ENCODE peak calls at places on chromosomes 5 and 9, in six cellular contexts. W, C, B, T, N and E are unnamed samples.
A peak's percentile ranks its signal among the peaks of the same experiment; 100 is the strongest.

GRCh38 chr9:6616976-6617375 is 28.6 kb downstream of the GLDC start:
- DNase-seq in W (no peak), C (no peak), B (no peak), T (no peak), N (no peak), E (no peak)

GRCh38 chr9:127875306-127875966 is 2.0 kb downstream of the AK1 start:
- DNase-seq in W (no peak), C (no peak), B (peak; percentile 62), T (peak; percentile 24), N (no peak), E (no peak)

GRCh38 chr5:9498541-9499497 is 47.1 kb downstream of the SEMA5A start:
- DNase-seq in W (no peak), C (no peak), B (no peak), T (peak; percentile 17), N (no peak), E (no peak)

GRCh38 chr5:73797142-73797530 is 171.1 kb downstream of the ARHGEF28 start:
- DNase-seq in W (no peak), C (no peak), B (no peak), T (peak; percentile 12), N (no peak), E (no peak)

GRCh38 chr5:58620336-58620735 is 37.5 kb downstream of the RAB3C start:
- DNase-seq in W (no peak), C (no peak), B (no peak), T (no peak), N (no peak), E (no peak)

GRCh38 chr9:134617246-134617645 is 24.4 kb upstream of the COL5A1 start:
- DNase-seq in W (no peak), C (no peak), B (peak; percentile 21), T (no peak), N (no peak), E (no peak)

GRCh38 chr9:88651682-88652633 is 117.0 kb downstream of the NXNL2 start:
- DNase-seq in W (no peak), C (peak; percentile 67), B (no peak), T (peak; percentile 98), N (peak; percentile 68), E (peak; percentile 93)

GRCh38 chr5:172699999-172700685 is 59.1 kb downstream of the NEURL1B start:
- DNase-seq in W (no peak), C (no peak), B (peak; percentile 55), T (no peak), N (no peak), E (no peak)

GRCh38 chr5:178287791-178288105 is 55.1 kb upstream of the PHYKPL start:
- DNase-seq in W (no peak), C (no peak), B (peak; percentile 67), T (no peak), N (peak; percentile 76), E (no peak)

GRCh38 chr9:36288057-36288456 is 29.8 kb upstream of the GNE start:
- DNase-seq in W (no peak), C (no peak), B (no peak), T (no peak), N (no peak), E (no peak)

GRCh38 chr9:16013366-16013765 is 460.5 kb downstream of the CCDC171 start:
- DNase-seq in W (no peak), C (no peak), B (no peak), T (no peak), N (no peak), E (no peak)

GRCh38 chr5:151248651-151249050 is 4.3 kb upstream of the GM2A start:
- DNase-seq in W (no peak), C (no peak), B (no peak), T (no peak), N (no peak), E (no peak)

GRCh38 chr5:1447772-1448361 is 2.6 kb upstream of the SLC6A3 start:
- DNase-seq in W (no peak), C (no peak), B (no peak), T (no peak), N (no peak), E (no peak)

GRCh38 chr5:151199581-151200185 is 24.2 kb downstream of the CCDC69 start:
- DNase-seq in W (no peak), C (no peak), B (no peak), T (no peak), N (no peak), E (no peak)

GRCh38 chr5:141628175-141628788 is 8.4 kb downstream of the HDAC3 start:
- DNase-seq in W (no peak), C (no peak), B (no peak), T (no peak), N (no peak), E (no peak)

GRCh38 chr5:158534203-158534602 is 565.5 kb downstream of the EBF1 start:
- DNase-seq in W (no peak), C (no peak), B (no peak), T (no peak), N (no peak), E (no peak)

GRCh38 chr9:116978155-116978554 is 291.1 kb downstream of the TRIM32 start:
- DNase-seq in W (no peak), C (peak; percentile 34), B (no peak), T (no peak), N (no peak), E (no peak)

GRCh38 chr9:108834959-108835696 is 20.7 kb downstream of the ACTL7B start:
- DNase-seq in W (no peak), C (no peak), B (no peak), T (no peak), N (no peak), E (no peak)

GRCh38 chr5:105956456-105957177 is 1714.1 kb downstream of the EFNA5 start:
- DNase-seq in W (no peak), C (no peak), B (no peak), T (no peak), N (no peak), E (no peak)

GRCh38 chr9:80259079-80259478 is 687.3 kb downstream of the TLE4 start:
- DNase-seq in W (no peak), C (no peak), B (no peak), T (no peak), N (no peak), E (no peak)

GRCh38 chr9:20356392-20357206 is 265.7 kb downstream of the MLLT3 start:
- DNase-seq in W (peak; percentile 58), C (peak; percentile 66), B (no peak), T (peak; percentile 80), N (peak; percentile 50), E (no peak)

GRCh38 chr9:135282001-135282731 is 194.7 kb downstream of the OLFM1 start:
- DNase-seq in W (no peak), C (peak; percentile 26), B (no peak), T (no peak), N (peak; percentile 80), E (no peak)

GRCh38 chr9:98867434-98868168 is 60.1 kb downstream of the GALNT12 start:
- DNase-seq in W (no peak), C (no peak), B (no peak), T (peak; percentile 52), N (peak; percentile 52), E (no peak)

GRCh38 chr5:85823462-85824426 is 794.0 kb upstream of the COX7C start:
- DNase-seq in W (no peak), C (no peak), B (no peak), T (no peak), N (no peak), E (no peak)

GRCh38 chr5:109524555-109524954 is 114.8 kb upstream of the PJA2 start:
- DNase-seq in W (no peak), C (no peak), B (no peak), T (no peak), N (no peak), E (no peak)

GRCh38 chr9:37037744-37038640 is 3.9 kb upstream of the PAX5 start:
- DNase-seq in W (peak; percentile 72), C (no peak), B (peak; percentile 88), T (no peak), N (no peak), E (no peak)

GRCh38 chr5:53170748-53171349 is 61.3 kb upstream of the MOCS2 start:
- DNase-seq in W (peak; percentile 15), C (peak; percentile 18), B (no peak), T (peak; percentile 12), N (no peak), E (no peak)

GRCh38 chr9:87497604-87498045 is at the start of gene DAPK1:
- DNase-seq in W (peak; percentile 87), C (peak; percentile 83), B (peak; percentile 88), T (no peak), N (no peak), E (no peak)

GRCh38 chr5:139636975-139637408 is 11.2 kb upstream of the CXXC5 start:
- DNase-seq in W (peak; percentile 64), C (no peak), B (no peak), T (peak; percentile 64), N (no peak), E (no peak)

GRCh38 chr5:157193699-157194424 is 13.2 kb downstream of the ITK start:
- DNase-seq in W (no peak), C (no peak), B (no peak), T (no peak), N (no peak), E (no peak)
- TF ChIP-seq CTCF in W (no peak), C (no peak), B (no peak), T (no peak), N (no peak), E (no peak)

DNA sequence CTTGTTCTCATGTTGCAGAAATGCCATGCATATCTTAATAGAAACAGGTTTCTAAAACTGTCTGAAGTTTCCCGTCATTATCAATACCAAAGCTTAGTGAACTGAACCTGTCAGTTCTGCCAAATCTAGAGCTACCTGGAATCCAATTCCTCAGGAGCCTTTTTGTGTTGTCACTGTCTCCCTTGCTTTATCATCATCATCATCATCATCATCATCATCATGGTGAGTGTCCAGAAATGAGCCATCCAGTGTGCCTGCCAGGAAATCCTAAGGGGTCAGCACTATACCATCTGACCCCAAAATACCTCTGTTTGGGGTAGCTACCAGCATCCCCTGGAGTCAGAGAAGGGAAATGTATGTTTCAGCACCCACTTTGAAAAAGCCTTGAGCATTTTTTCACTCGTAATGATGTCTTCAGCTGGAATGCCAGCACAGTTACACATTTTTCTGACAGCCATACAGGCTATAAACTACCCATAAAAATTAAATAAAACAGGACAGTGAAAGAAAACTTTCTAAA is 150.3 kb downstream of the NR2F1-AS1 start:
- DNase-seq in W (no peak), C (no peak), B (no peak), T (no peak), N (no peak), E (no peak)
- TF ChIP-seq CTCF in W (no peak), C (no peak), B (no peak), T (no peak), N (no peak), E (no peak)

GRCh38 chr5:132866342-132867045 is at the start of the genes GDF9 and UQCRQ:
- DNase-seq in W (peak; percentile 98), C (peak; percentile 98), B (peak; percentile 97), T (peak; percentile 100), N (peak; percentile 97), E (peak; percentile 98)
- TF ChIP-seq CTCF in W (peak; percentile 19), C (peak; percentile 39), B (no peak), T (peak; percentile 48), N (no peak), E (no peak)

GRCh38 chr9:120711841-120712538 is 2.3 kb downstream of the MEGF9 start:
- DNase-seq in W (no peak), C (no peak), B (no peak), T (no peak), N (no peak), E (no peak)

GRCh38 chr9:120714088-120714845 is at the start of gene MEGF9:
- DNase-seq in W (peak; percentile 99), C (peak; percentile 94), B (peak; percentile 99), T (peak; percentile 97), N (peak; percentile 98), E (peak; percentile 99)

GRCh38 chr9:120714846-120715231 is 569 bp upstream of the MEGF9 start:
- DNase-seq in W (no peak), C (no peak), B (no peak), T (no peak), N (no peak), E (no peak)

GRCh38 chr9:120712539-120713031 is 1.7 kb downstream of the MEGF9 start:
- DNase-seq in W (no peak), C (no peak), B (no peak), T (no peak), N (no peak), E (no peak)

GRCh38 chr9:120713257-120714087 is 798 bp downstream of the MEGF9 start:
- DNase-seq in W (peak; percentile 36), C (peak; percentile 28), B (peak; percentile 91), T (no peak), N (no peak), E (no peak)
- TF ChIP-seq CTCF in W (no peak), C (no peak), B (peak; percentile 32), T (peak; percentile 29), N (peak; percentile 22), E (no peak)